ENCODE peak calls at places on chromosomes 13 and 19, in four cellular contexts. C, O, F and L are unnamed samples.
A peak's percentile ranks its signal among the peaks of the same experiment; 100 is the strongest.

GRCh38 chr19:4052114-4052992 is 14.3 kb downstream of the ZBTB7A start:
- DNase-seq in C (no peak), O (peak; percentile 95), F (no peak), L (no peak)

GRCh38 chr13:80551650-80552497 is 210.9 kb upstream of the SPRY2 start:
- DNase-seq in C (no peak), O (no peak), F (peak; percentile 0), L (no peak)

GRCh38 chr19:38317104-38317612 is 1.4 kb upstream of the YIF1B start:
- DNase-seq in C (no peak), O (no peak), F (peak; percentile 97), L (no peak)

GRCh38 chr13:26653310-26653709 is 95.8 kb downstream of the WASF3 start:
- DNase-seq in C (no peak), O (no peak), F (no peak), L (no peak)

GRCh38 chr13:51765142-51765515 is 38.8 kb downstream of the DHRS12 start:
- DNase-seq in C (no peak), O (no peak), F (no peak), L (no peak)

GRCh38 chr19:50427997-50428425 is 4.7 kb upstream of the MYBPC2 start:
- DNase-seq in C (no peak), O (no peak), F (no peak), L (peak; percentile 81)

GRCh38 chr19:10805758-10806247 is 30.2 kb downstream of the TMED1 start:
- DNase-seq in C (no peak), O (no peak), F (no peak), L (no peak)

GRCh38 chr19:56930647-56931592 is 90.4 kb upstream of the PEG3 start:
- DNase-seq in C (no peak), O (peak; percentile 80), F (no peak), L (no peak)

GRCh38 chr13:103349664-103350063 is 283.4 kb upstream of the SLC10A2 start:
- DNase-seq in C (no peak), O (no peak), F (no peak), L (no peak)

GRCh38 chr19:49676136-49676689 is 858 bp upstream of the PRMT1 start:
- DNase-seq in C (peak; percentile 84), O (peak; percentile 80), F (peak; percentile 94), L (peak; percentile 73)

GRCh38 chr13:95479706-95480105 is 72.8 kb upstream of the CLDN10 start:
- DNase-seq in C (peak; percentile 36), O (no peak), F (no peak), L (no peak)

GRCh38 chr19:45391346-45391745 is 13.5 kb downstream of the PPP1R13L start:
- DNase-seq in C (no peak), O (peak; percentile 20), F (peak; percentile 47), L (peak; percentile 46)

GRCh38 chr19:412356-413355 is 3.7 kb upstream of the C2CD4C start:
- DNase-seq in C (no peak), O (no peak), F (no peak), L (peak; percentile 50)

GRCh38 chr13:93235258-93236015 is 8.8 kb downstream of the GPC6 start:
- DNase-seq in C (no peak), O (no peak), F (no peak), L (no peak)

GRCh38 chr13:32164622-32165268 is 133.2 kb downstream of the FRY start:
- DNase-seq in C (peak; percentile 11), O (peak; percentile 69), F (peak; percentile 75), L (peak; percentile 46)

DNA sequence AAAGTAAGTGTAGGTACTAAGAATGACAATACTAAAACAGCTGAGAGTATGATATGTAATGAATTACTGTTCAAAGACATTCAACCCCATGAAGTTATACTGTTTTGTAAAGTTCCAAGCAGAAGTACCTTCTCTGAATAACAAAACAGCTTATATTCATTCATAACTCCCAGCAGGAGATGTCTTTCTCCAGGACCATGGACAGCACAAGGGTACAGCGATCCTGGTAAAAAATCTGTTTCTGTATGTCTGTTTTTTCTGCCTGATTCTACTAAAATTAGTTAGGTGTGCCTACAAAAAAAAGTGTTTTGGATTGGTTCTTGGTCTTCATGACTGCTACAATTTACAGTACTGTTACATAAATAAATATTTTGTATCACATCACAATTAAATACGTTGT is 172.5 kb upstream of the SLITRK5 start:
- DNase-seq in C (no peak), O (peak; percentile 0), F (no peak), L (no peak)
- TF ChIP-seq CREM in C (no peak), O (no peak), F (no peak), L (no peak)

GRCh38 chr13:30690282-30691188 is 44.8 kb upstream of the ALOX5AP start:
- DNase-seq in C (no peak), O (no peak), F (peak; percentile 31), L (no peak)
- TF ChIP-seq CREM in C (no peak), O (no peak), F (no peak), L (no peak)

DNA sequence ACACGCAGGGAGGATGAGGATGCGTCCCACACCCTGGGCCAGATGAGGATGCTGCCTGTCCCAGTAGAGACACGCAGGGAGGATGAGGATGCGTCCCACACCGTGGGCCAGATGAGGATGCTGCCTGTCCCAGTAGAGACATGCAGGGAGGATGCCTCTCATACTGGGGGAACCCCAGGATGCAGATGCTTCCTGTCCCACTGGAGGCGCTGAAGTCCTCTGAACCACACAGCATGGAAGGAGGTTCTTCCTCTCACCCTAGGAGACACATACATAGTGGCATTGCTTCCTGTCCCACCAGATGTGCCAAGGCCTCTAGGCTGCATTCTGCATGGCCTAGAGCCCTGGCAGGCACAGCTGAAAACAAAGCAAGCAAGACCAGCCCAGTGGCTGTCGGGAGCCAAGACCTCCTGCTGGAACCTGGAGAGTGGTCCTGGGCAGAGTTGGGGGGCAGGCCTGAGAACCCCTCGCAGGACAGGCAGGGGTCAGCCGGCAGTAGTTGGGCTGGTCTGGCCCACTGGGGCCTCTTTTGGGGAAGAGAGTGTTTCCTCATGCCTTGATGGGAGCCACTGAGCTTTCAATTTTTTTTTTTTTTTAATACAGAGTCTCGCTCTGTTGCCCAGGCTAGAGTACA is 4.3 kb downstream of the HPN start:
- DNase-seq in C (peak; percentile 16), O (no peak), F (peak; percentile 69), L (peak; percentile 63)
- TF ChIP-seq CREM in C (no peak), O (no peak), F (no peak), L (no peak)

DNA sequence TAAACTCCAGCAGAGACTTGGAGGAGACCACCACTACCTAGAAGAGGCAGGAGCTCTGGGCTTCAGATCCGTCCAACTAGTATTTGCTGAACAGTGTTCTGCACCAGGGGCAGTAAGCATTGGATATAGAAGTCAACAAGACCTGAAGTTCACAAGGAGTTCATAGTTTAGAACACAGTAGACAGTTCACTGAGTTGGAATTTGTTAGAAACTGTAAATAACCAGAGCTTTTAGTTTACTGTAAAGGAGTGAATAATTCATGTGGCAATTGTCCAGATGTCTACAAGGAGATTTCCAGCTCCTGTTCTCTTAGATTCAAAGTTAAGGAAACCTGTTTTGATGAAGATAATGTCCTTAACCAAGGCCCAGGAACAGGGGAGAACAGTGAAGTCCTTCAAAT is 128.9 kb downstream of the COG6 start:
- DNase-seq in C (no peak), O (no peak), F (no peak), L (no peak)
- TF ChIP-seq CREM in C (no peak), O (no peak), F (no peak), L (no peak)

GRCh38 chr13:109145631-109146030 is 516.2 kb downstream of the MYO16 start:
- DNase-seq in C (no peak), O (peak; percentile 13), F (peak; percentile 18), L (no peak)
- TF ChIP-seq CREM in C (no peak), O (no peak), F (no peak), L (no peak)